ENCODE peak calls at places on chromosomes 6 and 20, in six cellular contexts. One of them, this sample, is unnamed.

GRCh38 chr20:59581983-59582679 is 22.2 kb upstream of the PHACTR3 start:
- DNase-seq in foreskin fibroblast: no peak
- DNase-seq in KG1: no peak
- DNase-seq in activated CD4-positive, alpha-beta T cell treated with anti-CD3 and anti-CD28 coated beads, Interleukin-2, amount 50 U/mL, for 48 hours: no peak
- DNase-seq in activated naive CD8-positive, alpha-beta T cell treated with anti-CD3 and anti-CD28 coated beads, Interleukin-2, amount 50 U/mL, for 24 hours: no peak
- DNase-seq in activated CD8-positive, alpha-beta T cell treated with anti-CD3 and anti-CD28 coated beads, Interleukin-2, amount 10 ng/mL, durations not matched to agents 7 days and 5 days: no peak
- DNase-seq in this sample: no peak

GRCh38 chr6:155418017-155418749 is 37.5 kb downstream of the NOX3 start:
- DNase-seq in foreskin fibroblast: peak; percentile 79
- DNase-seq in activated CD8-positive, alpha-beta T cell treated with anti-CD3 and anti-CD28 coated beads, Interleukin-2, amount 10 ng/mL, durations not matched to agents 7 days and 5 days: peak; percentile 62
- DNase-seq in activated CD4-positive, alpha-beta T cell treated with anti-CD3 and anti-CD28 coated beads, Interleukin-2, amount 50 U/mL, for 48 hours: peak; percentile 74
- DNase-seq in activated naive CD8-positive, alpha-beta T cell treated with anti-CD3 and anti-CD28 coated beads, Interleukin-2, amount 50 U/mL, for 24 hours: peak; percentile 57
- DNase-seq in KG1: peak; percentile 31
- DNase-seq in this sample: peak; percentile 9

GRCh38 chr20:59751075-59751711 is 146.9 kb downstream of the PHACTR3 start:
- DNase-seq in KG1: peak; percentile 6
- DNase-seq in activated CD4-positive, alpha-beta T cell treated with anti-CD3 and anti-CD28 coated beads, Interleukin-2, amount 50 U/mL, for 48 hours: peak; percentile 56
- DNase-seq in activated naive CD8-positive, alpha-beta T cell treated with anti-CD3 and anti-CD28 coated beads, Interleukin-2, amount 50 U/mL, for 24 hours: peak; percentile 39
- DNase-seq in activated CD8-positive, alpha-beta T cell treated with anti-CD3 and anti-CD28 coated beads, Interleukin-2, amount 10 ng/mL, durations not matched to agents 7 days and 5 days: peak; percentile 55
- DNase-seq in foreskin fibroblast: peak; percentile 50
- DNase-seq in this sample: peak; percentile 10

GRCh38 chr20:54208492-54209044 is 681 bp downstream of the PFDN4 start:
- DNase-seq in activated CD8-positive, alpha-beta T cell treated with anti-CD3 and anti-CD28 coated beads, Interleukin-2, amount 10 ng/mL, durations not matched to agents 7 days and 5 days: peak; percentile 28
- DNase-seq in foreskin fibroblast: peak; percentile 64
- DNase-seq in KG1: no peak
- DNase-seq in activated naive CD8-positive, alpha-beta T cell treated with anti-CD3 and anti-CD28 coated beads, Interleukin-2, amount 50 U/mL, for 24 hours: no peak
- DNase-seq in activated CD4-positive, alpha-beta T cell treated with anti-CD3 and anti-CD28 coated beads, Interleukin-2, amount 50 U/mL, for 48 hours: peak; percentile 42
- DNase-seq in this sample: peak; percentile 52

GRCh38 chr20:23584434-23585199 is 16.3 kb upstream of the CST9L start:
- DNase-seq in KG1: no peak
- DNase-seq in activated CD8-positive, alpha-beta T cell treated with anti-CD3 and anti-CD28 coated beads, Interleukin-2, amount 10 ng/mL, durations not matched to agents 7 days and 5 days: no peak
- DNase-seq in activated naive CD8-positive, alpha-beta T cell treated with anti-CD3 and anti-CD28 coated beads, Interleukin-2, amount 50 U/mL, for 24 hours: no peak
- DNase-seq in activated CD4-positive, alpha-beta T cell treated with anti-CD3 and anti-CD28 coated beads, Interleukin-2, amount 50 U/mL, for 48 hours: no peak
- DNase-seq in foreskin fibroblast: no peak
- DNase-seq in this sample: no peak

GRCh38 chr6:4396032-4396431 is 260.7 kb upstream of the ECI2 start:
- DNase-seq in activated CD4-positive, alpha-beta T cell treated with anti-CD3 and anti-CD28 coated beads, Interleukin-2, amount 50 U/mL, for 48 hours: no peak
- DNase-seq in activated naive CD8-positive, alpha-beta T cell treated with anti-CD3 and anti-CD28 coated beads, Interleukin-2, amount 50 U/mL, for 24 hours: no peak
- DNase-seq in KG1: no peak
- DNase-seq in foreskin fibroblast: no peak
- DNase-seq in activated CD8-positive, alpha-beta T cell treated with anti-CD3 and anti-CD28 coated beads, Interleukin-2, amount 10 ng/mL, durations not matched to agents 7 days and 5 days: no peak
- DNase-seq in this sample: peak; percentile 35

GRCh38 chr6:97240222-97240621 is 42.8 kb downstream of the MMS22L start:
- DNase-seq in activated naive CD8-positive, alpha-beta T cell treated with anti-CD3 and anti-CD28 coated beads, Interleukin-2, amount 50 U/mL, for 24 hours: no peak
- DNase-seq in activated CD4-positive, alpha-beta T cell treated with anti-CD3 and anti-CD28 coated beads, Interleukin-2, amount 50 U/mL, for 48 hours: no peak
- DNase-seq in KG1: no peak
- DNase-seq in activated CD8-positive, alpha-beta T cell treated with anti-CD3 and anti-CD28 coated beads, Interleukin-2, amount 10 ng/mL, durations not matched to agents 7 days and 5 days: no peak
- DNase-seq in foreskin fibroblast: peak; percentile 67
- DNase-seq in this sample: peak; percentile 40

GRCh38 chr6:89941031-89941775 is 46.9 kb downstream of the GJA10 start:
- DNase-seq in KG1: no peak
- DNase-seq in foreskin fibroblast: peak; percentile 44
- DNase-seq in activated CD8-positive, alpha-beta T cell treated with anti-CD3 and anti-CD28 coated beads, Interleukin-2, amount 10 ng/mL, durations not matched to agents 7 days and 5 days: no peak
- DNase-seq in activated CD4-positive, alpha-beta T cell treated with anti-CD3 and anti-CD28 coated beads, Interleukin-2, amount 50 U/mL, for 48 hours: no peak
- DNase-seq in activated naive CD8-positive, alpha-beta T cell treated with anti-CD3 and anti-CD28 coated beads, Interleukin-2, amount 50 U/mL, for 24 hours: no peak
- DNase-seq in this sample: no peak

GRCh38 chr20:49452011-49452482 is 30.4 kb downstream of the KCNB1 start:
- DNase-seq in foreskin fibroblast: peak; percentile 11
- DNase-seq in activated CD8-positive, alpha-beta T cell treated with anti-CD3 and anti-CD28 coated beads, Interleukin-2, amount 10 ng/mL, durations not matched to agents 7 days and 5 days: no peak
- DNase-seq in activated naive CD8-positive, alpha-beta T cell treated with anti-CD3 and anti-CD28 coated beads, Interleukin-2, amount 50 U/mL, for 24 hours: no peak
- DNase-seq in KG1: no peak
- DNase-seq in activated CD4-positive, alpha-beta T cell treated with anti-CD3 and anti-CD28 coated beads, Interleukin-2, amount 50 U/mL, for 48 hours: no peak
- DNase-seq in this sample: no peak

GRCh38 chr6:169396554-169397163 is 143.0 kb upstream of the THBS2 start:
- DNase-seq in KG1: no peak
- DNase-seq in activated naive CD8-positive, alpha-beta T cell treated with anti-CD3 and anti-CD28 coated beads, Interleukin-2, amount 50 U/mL, for 24 hours: no peak
- DNase-seq in activated CD4-positive, alpha-beta T cell treated with anti-CD3 and anti-CD28 coated beads, Interleukin-2, amount 50 U/mL, for 48 hours: no peak
- DNase-seq in activated CD8-positive, alpha-beta T cell treated with anti-CD3 and anti-CD28 coated beads, Interleukin-2, amount 10 ng/mL, durations not matched to agents 7 days and 5 days: no peak
- DNase-seq in foreskin fibroblast: no peak
- DNase-seq in this sample: no peak

GRCh38 chr20:58774214-58774613 is 76.5 kb downstream of the GNAS-AS1 start:
- DNase-seq in activated naive CD8-positive, alpha-beta T cell treated with anti-CD3 and anti-CD28 coated beads, Interleukin-2, amount 50 U/mL, for 24 hours: no peak
- DNase-seq in KG1: no peak
- DNase-seq in foreskin fibroblast: no peak
- DNase-seq in activated CD8-positive, alpha-beta T cell treated with anti-CD3 and anti-CD28 coated beads, Interleukin-2, amount 10 ng/mL, durations not matched to agents 7 days and 5 days: no peak
- DNase-seq in activated CD4-positive, alpha-beta T cell treated with anti-CD3 and anti-CD28 coated beads, Interleukin-2, amount 50 U/mL, for 48 hours: no peak
- DNase-seq in this sample: no peak

GRCh38 chr6:144543006-144543871 is 258.1 kb downstream of the UTRN start:
- DNase-seq in KG1: peak; percentile 28
- DNase-seq in activated CD4-positive, alpha-beta T cell treated with anti-CD3 and anti-CD28 coated beads, Interleukin-2, amount 50 U/mL, for 48 hours: no peak
- DNase-seq in activated naive CD8-positive, alpha-beta T cell treated with anti-CD3 and anti-CD28 coated beads, Interleukin-2, amount 50 U/mL, for 24 hours: no peak
- DNase-seq in activated CD8-positive, alpha-beta T cell treated with anti-CD3 and anti-CD28 coated beads, Interleukin-2, amount 10 ng/mL, durations not matched to agents 7 days and 5 days: no peak
- DNase-seq in foreskin fibroblast: peak; percentile 57
- DNase-seq in this sample: peak; percentile 91